ENCODE peak calls at places on chromosomes 1 and 21, in six cellular contexts. One of them, this sample, is unnamed.
A peak's percentile ranks its signal among the peaks of the same experiment; 100 is the strongest.

GRCh38 chr1:242747233-242747632 is 222.7 kb upstream of the PLD5 start:
- DNase-seq in body of pancreas: no peak
- DNase-seq in Peyer's patch: no peak
- DNase-seq in A549: no peak
- DNase-seq in heart left ventricle: no peak
- DNase-seq in breast epithelium: no peak
- DNase-seq in this sample: no peak

GRCh38 chr1:67921725-67922489 is 88.6 kb upstream of the GNG12 start:
- DNase-seq in breast epithelium: no peak
- DNase-seq in A549: no peak
- DNase-seq in Peyer's patch: no peak
- DNase-seq in heart left ventricle: no peak
- DNase-seq in body of pancreas: no peak
- DNase-seq in this sample: no peak

GRCh38 chr1:71422221-71422620 is 341.4 kb upstream of the ZRANB2 start:
- DNase-seq in breast epithelium: no peak
- DNase-seq in A549: no peak
- DNase-seq in body of pancreas: no peak
- DNase-seq in heart left ventricle: no peak
- DNase-seq in Peyer's patch: no peak
- DNase-seq in this sample: no peak

GRCh38 chr21:44730951-44731579 is 19.7 kb upstream of the TSPEAR start:
- DNase-seq in body of pancreas: no peak
- DNase-seq in A549: no peak
- DNase-seq in Peyer's patch: no peak
- DNase-seq in breast epithelium: no peak
- DNase-seq in heart left ventricle: no peak
- DNase-seq in this sample: no peak

GRCh38 chr1:226697151-226697575 is 41.9 kb downstream of the ITPKB start:
- DNase-seq in Peyer's patch: no peak
- DNase-seq in breast epithelium: no peak
- DNase-seq in A549: no peak
- DNase-seq in body of pancreas: no peak
- DNase-seq in heart left ventricle: no peak
- DNase-seq in this sample: no peak

GRCh38 chr1:97136971-97137370 is 415.4 kb downstream of the PTBP2 start:
- DNase-seq in body of pancreas: no peak
- DNase-seq in A549: no peak
- DNase-seq in heart left ventricle: no peak
- DNase-seq in breast epithelium: no peak
- DNase-seq in Peyer's patch: no peak
- DNase-seq in this sample: no peak

GRCh38 chr1:71304125-71304524 is 223.3 kb upstream of the ZRANB2 start:
- DNase-seq in A549: no peak
- DNase-seq in body of pancreas: no peak
- DNase-seq in heart left ventricle: no peak
- DNase-seq in Peyer's patch: no peak
- DNase-seq in breast epithelium: no peak
- DNase-seq in this sample: no peak

GRCh38 chr21:36499578-36500471 is 19.9 kb upstream of the CLDN14 start:
- DNase-seq in A549: no peak
- DNase-seq in body of pancreas: peak; percentile 51
- DNase-seq in Peyer's patch: no peak
- DNase-seq in heart left ventricle: no peak
- DNase-seq in breast epithelium: peak; percentile 86
- DNase-seq in this sample: no peak

GRCh38 chr1:175197536-175197935 is 5.0 kb upstream of the KIAA0040 start:
- DNase-seq in Peyer's patch: no peak
- DNase-seq in A549: peak; percentile 26
- DNase-seq in body of pancreas: no peak
- DNase-seq in heart left ventricle: no peak
- DNase-seq in breast epithelium: no peak
- DNase-seq in this sample: no peak

GRCh38 chr1:45302505-45303331 is 24.0 kb upstream of the HPDL start:
- DNase-seq in breast epithelium: no peak
- DNase-seq in A549: no peak
- DNase-seq in Peyer's patch: peak; percentile 25
- DNase-seq in heart left ventricle: no peak
- DNase-seq in body of pancreas: no peak
- DNase-seq in this sample: no peak

GRCh38 chr1:223226271-223226670 is 83.2 kb upstream of the TLR5 start:
- DNase-seq in body of pancreas: no peak
- DNase-seq in breast epithelium: no peak
- DNase-seq in heart left ventricle: no peak
- DNase-seq in A549: no peak
- DNase-seq in Peyer's patch: no peak
- DNase-seq in this sample: no peak

GRCh38 chr1:60390593-60391282 is 317.2 kb upstream of the C1orf87 start:
- DNase-seq in breast epithelium: no peak
- DNase-seq in Peyer's patch: no peak
- DNase-seq in heart left ventricle: no peak
- DNase-seq in A549: no peak
- DNase-seq in body of pancreas: no peak
- DNase-seq in this sample: no peak

DNA sequence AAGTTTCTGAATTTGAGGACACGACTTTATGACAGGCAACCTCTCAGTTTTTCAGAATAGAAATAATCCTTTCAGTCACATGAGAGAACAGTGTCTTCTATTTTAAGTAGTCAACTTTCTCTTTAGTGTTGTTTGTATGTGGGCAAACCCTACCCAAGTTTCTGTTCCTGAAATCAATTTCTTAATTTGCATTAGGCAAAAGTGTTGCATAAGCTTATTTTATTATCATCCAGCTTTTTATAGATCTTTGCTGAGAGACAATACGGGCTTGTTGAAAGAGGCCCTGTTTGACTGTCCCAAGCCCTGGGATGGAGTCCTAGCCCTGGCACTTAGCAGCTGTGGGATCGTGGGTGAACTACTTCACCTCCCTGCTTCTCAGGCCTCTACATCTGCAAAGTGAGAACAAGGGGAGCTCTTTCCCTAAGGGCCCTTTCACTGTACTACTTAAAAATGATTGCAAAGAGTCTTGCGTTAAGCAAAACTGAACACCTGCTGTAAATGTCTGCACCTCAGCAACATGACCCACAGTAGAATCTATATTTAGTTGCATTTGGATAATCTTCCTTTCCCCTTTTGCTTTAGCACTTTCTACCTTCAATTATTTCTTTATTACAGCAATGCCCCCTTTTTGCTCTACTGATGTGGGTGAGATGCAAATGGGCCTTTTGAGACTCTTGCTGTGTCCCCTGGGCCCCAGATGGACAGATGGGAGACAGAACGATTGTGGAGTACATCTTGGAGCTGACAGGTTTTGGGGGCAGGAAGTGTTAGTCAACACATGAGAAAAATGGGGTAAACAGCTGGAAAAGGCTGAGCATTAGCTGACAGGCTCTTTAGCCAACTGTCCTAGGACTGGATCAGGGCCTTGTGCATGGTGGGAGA is 41.0 kb upstream of the SCAF4 start:
- DNase-seq in breast epithelium: no peak
- DNase-seq in A549: no peak
- DNase-seq in heart left ventricle: no peak
- DNase-seq in Peyer's patch: peak; percentile 25
- DNase-seq in body of pancreas: no peak
- DNase-seq in this sample: no peak
- H3K4me1 ChIP-seq in breast epithelium: no peaks in the 10 kb centered on the region
- H3K4me1 ChIP-seq in A549: no peaks in the 10 kb centered on the region
- H3K4me1 ChIP-seq in heart left ventricle: no peaks in the 10 kb centered on the region
- H3K4me1 ChIP-seq in Peyer's patch: peaks cover 3% of the 10 kb centered on the region
- H3K4me1 ChIP-seq in body of pancreas: no peaks in the 10 kb centered on the region
- H3K4me1 ChIP-seq in this sample: peaks cover 32% of the 10 kb centered on the region

GRCh38 chr1:203083463-203083921 is 2.3 kb downstream of the MYOG start:
- DNase-seq in breast epithelium: no peak
- DNase-seq in A549: no peak
- DNase-seq in heart left ventricle: no peak
- DNase-seq in body of pancreas: no peak
- DNase-seq in Peyer's patch: no peak
- DNase-seq in this sample: peak; percentile 53

GRCh38 chr1:203082571-203083462 is 3.0 kb downstream of the MYOG start:
- DNase-seq in body of pancreas: no peak
- DNase-seq in A549: no peak
- DNase-seq in heart left ventricle: no peak
- DNase-seq in Peyer's patch: no peak
- DNase-seq in breast epithelium: no peak
- DNase-seq in this sample: peak; percentile 44

GRCh38 chr1:203086992-203087763 is 1.4 kb upstream of the MYOG start:
- DNase-seq in A549: no peak
- DNase-seq in breast epithelium: no peak
- DNase-seq in Peyer's patch: no peak
- DNase-seq in heart left ventricle: no peak
- DNase-seq in body of pancreas: no peak
- DNase-seq in this sample: no peak

GRCh38 chr1:203085528-203086406 is at the start of gene MYOG:
- DNase-seq in heart left ventricle: no peak
- DNase-seq in body of pancreas: no peak
- DNase-seq in breast epithelium: no peak
- DNase-seq in Peyer's patch: no peak
- DNase-seq in A549: no peak
- DNase-seq in this sample: no peak

DNA sequence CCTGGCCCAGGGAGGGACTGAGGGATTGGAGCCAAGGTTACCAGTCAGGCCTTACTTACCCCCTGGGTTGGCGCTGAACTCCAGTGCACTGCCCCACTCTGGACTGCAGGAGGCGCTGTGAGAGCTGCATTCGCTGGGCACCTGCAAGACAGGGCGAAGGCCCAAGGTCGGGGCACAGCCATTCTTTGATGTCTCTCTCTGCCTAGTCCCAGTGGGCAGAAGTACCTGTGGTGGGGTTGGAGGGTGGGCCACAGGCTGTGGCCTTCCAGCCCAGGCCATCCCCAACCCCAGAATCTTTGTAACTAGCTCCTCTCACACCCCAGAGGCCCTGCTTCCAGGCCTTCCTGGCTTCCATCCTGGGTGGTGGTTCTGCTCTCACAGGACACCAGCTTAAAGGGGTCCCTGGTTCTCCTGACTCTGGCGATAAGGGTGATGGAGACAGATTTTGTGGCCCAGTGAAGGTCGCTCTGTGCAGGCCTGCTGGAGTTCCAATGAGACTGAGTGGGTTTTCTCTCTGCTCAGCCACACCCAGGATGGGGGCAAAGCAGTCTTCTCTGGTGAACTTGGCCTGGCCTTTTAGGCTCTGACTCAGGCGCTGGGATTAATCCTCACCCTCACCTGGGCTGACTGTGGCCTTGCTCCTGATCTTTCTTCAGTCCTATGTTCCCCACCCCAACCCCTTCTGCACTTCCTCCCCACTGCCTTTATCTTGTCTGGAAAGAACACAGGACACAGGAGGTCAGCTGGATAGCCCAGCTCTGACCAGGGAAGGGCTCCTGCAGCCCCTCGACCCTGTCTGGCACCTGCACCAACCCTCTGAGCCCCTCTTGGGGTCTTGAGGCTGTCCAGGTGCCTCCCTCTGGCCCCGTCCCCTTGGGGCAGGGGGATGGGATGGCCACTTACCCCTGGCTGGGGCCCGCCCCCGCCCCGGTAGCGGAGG is 954 bp downstream of the MYOG start:
- DNase-seq in heart left ventricle: no peak
- DNase-seq in Peyer's patch: no peak
- DNase-seq in body of pancreas: no peak
- DNase-seq in A549: peak; percentile 39
- DNase-seq in breast epithelium: no peak
- DNase-seq in this sample: peak; percentile 67
- TF ChIP-seq CTCF in heart left ventricle: no peak
- TF ChIP-seq CTCF in Peyer's patch: peak; percentile 21
- TF ChIP-seq CTCF in body of pancreas: no peak
- TF ChIP-seq CTCF in A549: peak; percentile 26
- TF ChIP-seq CTCF in breast epithelium: no peak
- TF ChIP-seq CTCF in this sample: no peak

GRCh38 chr21:23812485-23812884 is 1794.8 kb downstream of the MRPL39 start:
- DNase-seq in body of pancreas: no peak
- DNase-seq in heart left ventricle: no peak
- DNase-seq in Peyer's patch: no peak
- DNase-seq in A549: no peak
- DNase-seq in breast epithelium: no peak
- DNase-seq in this sample: no peak

GRCh38 chr21:23811802-23812201 is 1795.5 kb downstream of the MRPL39 start:
- DNase-seq in body of pancreas: no peak
- DNase-seq in heart left ventricle: no peak
- DNase-seq in A549: no peak
- DNase-seq in Peyer's patch: no peak
- DNase-seq in breast epithelium: no peak
- DNase-seq in this sample: no peak

GRCh38 chr21:23804866-23805265 is 1802.4 kb downstream of the MRPL39 start:
- DNase-seq in body of pancreas: no peak
- DNase-seq in heart left ventricle: no peak
- DNase-seq in breast epithelium: no peak
- DNase-seq in A549: no peak
- DNase-seq in Peyer's patch: no peak
- DNase-seq in this sample: no peak

DNA sequence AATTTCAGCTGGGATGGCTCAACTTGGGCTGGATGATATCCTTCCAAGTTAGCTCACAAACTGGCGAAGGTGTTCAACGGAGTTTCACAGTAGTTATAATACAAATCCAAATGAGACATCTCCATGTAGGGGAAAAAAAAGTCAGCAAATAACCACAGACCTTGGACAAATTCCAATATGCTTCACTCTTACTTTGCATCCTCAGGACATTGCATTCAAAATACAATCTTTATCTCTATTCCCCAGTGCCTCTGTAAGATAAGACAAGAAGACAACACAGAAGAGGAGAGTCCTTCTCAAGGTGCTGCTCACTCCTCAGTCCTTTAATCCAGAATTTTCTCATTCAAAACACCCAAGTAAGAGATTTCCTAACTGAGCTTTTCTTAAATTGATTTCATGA is 1797.7 kb downstream of the MRPL39 start:
- DNase-seq in breast epithelium: no peak
- DNase-seq in Peyer's patch: no peak
- DNase-seq in body of pancreas: no peak
- DNase-seq in A549: no peak
- DNase-seq in heart left ventricle: no peak
- DNase-seq in this sample: no peak
- TF ChIP-seq POLR2A in breast epithelium: no peak
- TF ChIP-seq POLR2A in Peyer's patch: no peak
- TF ChIP-seq POLR2A in body of pancreas: no peak
- TF ChIP-seq POLR2A in A549: no peak
- TF ChIP-seq POLR2A in heart left ventricle: no peak
- TF ChIP-seq POLR2A in this sample: no peak

GRCh38 chr1:202577381-202577780 is 132.9 kb downstream of the SYT2 start:
- DNase-seq in Peyer's patch: no peak
- DNase-seq in heart left ventricle: no peak
- DNase-seq in body of pancreas: no peak
- DNase-seq in A549: no peak
- DNase-seq in breast epithelium: no peak
- DNase-seq in this sample: no peak

GRCh38 chr1:202578001-202578500 is 132.2 kb downstream of the SYT2 start:
- DNase-seq in A549: no peak
- DNase-seq in Peyer's patch: no peak
- DNase-seq in breast epithelium: no peak
- DNase-seq in heart left ventricle: no peak
- DNase-seq in body of pancreas: no peak
- DNase-seq in this sample: no peak

GRCh38 chr1:202575906-202576653 is 134.2 kb downstream of the SYT2 start:
- DNase-seq in breast epithelium: no peak
- DNase-seq in A549: no peak
- DNase-seq in body of pancreas: no peak
- DNase-seq in heart left ventricle: no peak
- DNase-seq in Peyer's patch: no peak
- DNase-seq in this sample: no peak

GRCh38 chr1:202578565-202578964 is 131.7 kb downstream of the SYT2 start:
- DNase-seq in A549: no peak
- DNase-seq in Peyer's patch: no peak
- DNase-seq in breast epithelium: no peak
- DNase-seq in heart left ventricle: no peak
- DNase-seq in body of pancreas: no peak
- DNase-seq in this sample: no peak

GRCh38 chr1:202576816-202577215 is 133.4 kb downstream of the SYT2 start:
- DNase-seq in A549: no peak
- DNase-seq in heart left ventricle: no peak
- DNase-seq in Peyer's patch: no peak
- DNase-seq in body of pancreas: peak; percentile 31
- DNase-seq in breast epithelium: no peak
- DNase-seq in this sample: no peak
- H3K4me1 ChIP-seq in A549: peaks cover 34% of the 10 kb centered on the region
- H3K4me1 ChIP-seq in heart left ventricle: peaks cover 40% of the 10 kb centered on the region
- H3K4me1 ChIP-seq in Peyer's patch: no peaks in the 10 kb centered on the region
- H3K4me1 ChIP-seq in body of pancreas: peaks cover 14% of the 10 kb centered on the region
- H3K4me1 ChIP-seq in breast epithelium: peaks cover 24% of the 10 kb centered on the region
- H3K4me1 ChIP-seq in this sample: no peaks in the 10 kb centered on the region

This sample was measured in spleen.